ENCODE peak calls at places on chromosome 1, in six cellular contexts. One of them, this sample, is unnamed.
A peak's percentile ranks its signal among the peaks of the same experiment; 100 is the strongest.

GRCh38 chr1:2525896-2526823 is at the start of gene PANK4:
- DNase-seq in OCI-LY7: peak; percentile 96
- DNase-seq in heart left ventricle: peak; percentile 97
- DNase-seq in sigmoid colon: peak; percentile 96
- DNase-seq in IMR-90: peak; percentile 93
- DNase-seq in right lobe of liver: peak; percentile 95
- DNase-seq in this sample: peak; percentile 84

GRCh38 chr1:199723557-199723956 is 304.0 kb upstream of the NR5A2 start:
- DNase-seq in OCI-LY7: no peak
- DNase-seq in heart left ventricle: no peak
- DNase-seq in sigmoid colon: no peak
- DNase-seq in IMR-90: peak; percentile 18
- DNase-seq in right lobe of liver: no peak
- DNase-seq in this sample: no peak

GRCh38 chr1:231383159-231383855 is 38.8 kb downstream of the EGLN1 start:
- DNase-seq in OCI-LY7: no peak
- DNase-seq in heart left ventricle: no peak
- DNase-seq in sigmoid colon: no peak
- DNase-seq in IMR-90: no peak
- DNase-seq in right lobe of liver: no peak
- DNase-seq in this sample: no peak

GRCh38 chr1:8015809-8016165 is 10.3 kb downstream of the ERRFI1 start:
- DNase-seq in OCI-LY7: no peak
- DNase-seq in heart left ventricle: no peak
- DNase-seq in sigmoid colon: peak; percentile 79
- DNase-seq in IMR-90: no peak
- DNase-seq in right lobe of liver: no peak
- DNase-seq in this sample: no peak

GRCh38 chr1:232110281-232111090 is 483.9 kb downstream of the DISC1 start:
- DNase-seq in OCI-LY7: no peak
- DNase-seq in heart left ventricle: peak; percentile 54
- DNase-seq in sigmoid colon: no peak
- DNase-seq in IMR-90: peak; percentile 81
- DNase-seq in right lobe of liver: no peak
- DNase-seq in this sample: no peak

GRCh38 chr1:50633465-50633864 is 210.2 kb upstream of the DMRTA2 start:
- DNase-seq in OCI-LY7: no peak
- DNase-seq in heart left ventricle: no peak
- DNase-seq in sigmoid colon: no peak
- DNase-seq in IMR-90: no peak
- DNase-seq in right lobe of liver: no peak
- DNase-seq in this sample: no peak

GRCh38 chr1:4616831-4617465 is 37.5 kb upstream of the AJAP1 start:
- DNase-seq in OCI-LY7: no peak
- DNase-seq in heart left ventricle: no peak
- DNase-seq in sigmoid colon: peak; percentile 48
- DNase-seq in IMR-90: no peak
- DNase-seq in right lobe of liver: peak; percentile 42
- DNase-seq in this sample: no peak

GRCh38 chr1:154749078-154749760 is 120.9 kb downstream of the KCNN3 start:
- DNase-seq in OCI-LY7: peak; percentile 23
- DNase-seq in heart left ventricle: no peak
- DNase-seq in sigmoid colon: no peak
- DNase-seq in IMR-90: peak; percentile 23
- DNase-seq in right lobe of liver: no peak
- DNase-seq in this sample: no peak

GRCh38 chr1:235601087-235601486 is 48.5 kb downstream of the GNG4 start:
- DNase-seq in OCI-LY7: peak; percentile 35
- DNase-seq in heart left ventricle: no peak
- DNase-seq in sigmoid colon: no peak
- DNase-seq in IMR-90: no peak
- DNase-seq in right lobe of liver: peak; percentile 46
- DNase-seq in this sample: no peak

GRCh38 chr1:109240158-109241152 is 8.9 kb upstream of the CELSR2 start:
- DNase-seq in OCI-LY7: peak; percentile 37
- DNase-seq in heart left ventricle: peak; percentile 90
- DNase-seq in sigmoid colon: peak; percentile 84
- DNase-seq in IMR-90: peak; percentile 71
- DNase-seq in right lobe of liver: no peak
- DNase-seq in this sample: no peak

GRCh38 chr1:113403065-113403464 is 12.8 kb downstream of the MAGI3 start:
- DNase-seq in OCI-LY7: no peak
- DNase-seq in heart left ventricle: no peak
- DNase-seq in sigmoid colon: no peak
- DNase-seq in IMR-90: no peak
- DNase-seq in right lobe of liver: no peak
- DNase-seq in this sample: no peak

GRCh38 chr1:98048234-98048633 is 127.4 kb upstream of the DPYD start:
- DNase-seq in OCI-LY7: peak; percentile 1
- DNase-seq in heart left ventricle: peak; percentile 85
- DNase-seq in sigmoid colon: peak; percentile 86
- DNase-seq in IMR-90: peak; percentile 92
- DNase-seq in right lobe of liver: peak; percentile 85
- DNase-seq in this sample: peak; percentile 67

GRCh38 chr1:8754993-8755392 is 62.4 kb downstream of the RERE start:
- DNase-seq in OCI-LY7: peak; percentile 26
- DNase-seq in heart left ventricle: no peak
- DNase-seq in sigmoid colon: no peak
- DNase-seq in IMR-90: no peak
- DNase-seq in right lobe of liver: no peak
- DNase-seq in this sample: no peak

GRCh38 chr1:78275456-78275855 is 215.3 kb upstream of the PTGFR start:
- DNase-seq in OCI-LY7: no peak
- DNase-seq in heart left ventricle: no peak
- DNase-seq in sigmoid colon: no peak
- DNase-seq in IMR-90: peak; percentile 47
- DNase-seq in right lobe of liver: no peak
- DNase-seq in this sample: no peak

GRCh38 chr1:205204552-205204951 is 7.0 kb downstream of the DSTYK start:
- DNase-seq in OCI-LY7: no peak
- DNase-seq in heart left ventricle: no peak
- DNase-seq in sigmoid colon: no peak
- DNase-seq in IMR-90: peak; percentile 54
- DNase-seq in right lobe of liver: no peak
- DNase-seq in this sample: no peak
- H3K27ac ChIP-seq in OCI-LY7: no peak overlapping the region
- H3K27ac ChIP-seq in heart left ventricle: no peak overlapping the region
- H3K27ac ChIP-seq in sigmoid colon: no peak overlapping the region
- H3K27ac ChIP-seq in IMR-90: no peak overlapping the region
- H3K27ac ChIP-seq in right lobe of liver: no peak overlapping the region
- H3K27ac ChIP-seq in this sample: no peak overlapping the region

DNA sequence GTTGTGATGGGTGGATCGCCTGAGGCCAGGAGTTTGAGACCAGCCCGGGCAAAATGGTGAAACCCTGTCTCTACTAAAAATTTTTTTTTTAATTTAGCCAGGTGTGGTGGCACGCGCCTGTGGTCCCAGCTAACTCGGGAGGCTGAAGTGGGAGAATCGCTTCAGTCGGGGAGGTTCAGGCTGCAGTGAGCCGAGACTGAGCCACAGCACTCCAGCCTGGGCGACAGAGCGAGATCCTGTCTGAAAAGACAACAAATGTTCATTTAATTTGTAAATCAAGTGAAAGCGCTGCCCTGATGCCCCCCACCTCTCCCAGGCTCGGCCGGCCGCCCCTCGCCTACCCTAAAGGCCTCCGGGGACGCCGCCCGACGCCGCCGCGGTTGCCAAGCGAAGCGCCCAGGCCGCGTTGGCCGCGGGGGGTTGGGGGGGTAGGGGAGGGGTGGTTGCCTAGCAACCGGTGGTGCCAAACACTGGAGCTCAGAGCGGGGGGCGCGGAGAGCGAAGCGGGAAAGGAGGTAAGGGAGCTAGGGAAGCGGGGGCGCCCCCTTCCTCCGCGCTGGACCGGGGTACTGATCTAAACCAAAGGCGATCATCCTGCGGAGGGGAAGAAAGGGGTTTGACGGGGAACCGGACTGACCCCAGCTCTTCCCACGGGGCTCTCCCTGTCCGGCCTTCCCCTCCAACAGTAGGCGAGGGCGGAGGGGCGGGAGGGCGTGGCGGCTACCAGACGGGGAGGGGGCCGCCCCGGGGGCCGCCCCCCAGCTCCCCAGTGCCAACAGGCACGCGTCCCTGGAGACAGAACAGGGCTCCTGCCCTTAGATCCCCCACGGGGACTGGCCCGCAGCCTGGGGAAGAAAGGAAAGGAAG is at the start of gene TEKT2:
- DNase-seq in OCI-LY7: no peak
- DNase-seq in heart left ventricle: no peak
- DNase-seq in sigmoid colon: peak; percentile 69
- DNase-seq in IMR-90: no peak
- DNase-seq in right lobe of liver: no peak
- DNase-seq in this sample: no peak
- H3K27ac ChIP-seq in OCI-LY7: no peak within 1 kb of the TSS
- H3K27ac ChIP-seq in heart left ventricle: no peak within 1 kb of the TSS
- H3K27ac ChIP-seq in sigmoid colon: no peak within 1 kb of the TSS
- H3K27ac ChIP-seq in IMR-90: no peak within 1 kb of the TSS
- H3K27ac ChIP-seq in right lobe of liver: no peak within 1 kb of the TSS
- H3K27ac ChIP-seq in this sample: peak within 1 kb of the TSS; percentile 61

GRCh38 chr1:19456915-19457554 is 28.3 kb downstream of the CAPZB start:
- DNase-seq in OCI-LY7: no peak
- DNase-seq in heart left ventricle: no peak
- DNase-seq in sigmoid colon: no peak
- DNase-seq in IMR-90: peak; percentile 41
- DNase-seq in right lobe of liver: no peak
- DNase-seq in this sample: no peak
- H3K27ac ChIP-seq in OCI-LY7: no peak overlapping the region
- H3K27ac ChIP-seq in heart left ventricle: peak overlapping the region; percentile 2
- H3K27ac ChIP-seq in sigmoid colon: peak overlapping the region; percentile 88
- H3K27ac ChIP-seq in IMR-90: no peak overlapping the region
- H3K27ac ChIP-seq in right lobe of liver: no peak overlapping the region
- H3K27ac ChIP-seq in this sample: no peak overlapping the region

GRCh38 chr1:111475706-111476105 is 1.9 kb downstream of the C1orf162 start:
- DNase-seq in OCI-LY7: no peak
- DNase-seq in heart left ventricle: no peak
- DNase-seq in sigmoid colon: no peak
- DNase-seq in IMR-90: no peak
- DNase-seq in right lobe of liver: no peak
- DNase-seq in this sample: no peak
- H3K27ac ChIP-seq in OCI-LY7: no peak overlapping the region
- H3K27ac ChIP-seq in heart left ventricle: peak overlapping the region; percentile 1
- H3K27ac ChIP-seq in sigmoid colon: no peak overlapping the region
- H3K27ac ChIP-seq in IMR-90: no peak overlapping the region
- H3K27ac ChIP-seq in right lobe of liver: no peak overlapping the region
- H3K27ac ChIP-seq in this sample: no peak overlapping the region

GRCh38 chr1:236685917-236686814 is at the start of gene ACTN2:
- DNase-seq in OCI-LY7: no peak
- DNase-seq in heart left ventricle: peak; percentile 87
- DNase-seq in sigmoid colon: peak; percentile 76
- DNase-seq in IMR-90: no peak
- DNase-seq in right lobe of liver: peak; percentile 57
- DNase-seq in this sample: peak; percentile 40

GRCh38 chr1:236687273-236687672 is 974 bp downstream of the ACTN2 start:
- DNase-seq in OCI-LY7: no peak
- DNase-seq in heart left ventricle: no peak
- DNase-seq in sigmoid colon: no peak
- DNase-seq in IMR-90: no peak
- DNase-seq in right lobe of liver: no peak
- DNase-seq in this sample: no peak

GRCh38 chr1:236685205-236685916 is 938 bp upstream of the ACTN2 start:
- DNase-seq in OCI-LY7: no peak
- DNase-seq in heart left ventricle: no peak
- DNase-seq in sigmoid colon: no peak
- DNase-seq in IMR-90: no peak
- DNase-seq in right lobe of liver: no peak
- DNase-seq in this sample: no peak

GRCh38 chr1:236688705-236689104 is 2.4 kb downstream of the ACTN2 start:
- DNase-seq in OCI-LY7: no peak
- DNase-seq in heart left ventricle: no peak
- DNase-seq in sigmoid colon: no peak
- DNase-seq in IMR-90: no peak
- DNase-seq in right lobe of liver: no peak
- DNase-seq in this sample: no peak

DNA sequence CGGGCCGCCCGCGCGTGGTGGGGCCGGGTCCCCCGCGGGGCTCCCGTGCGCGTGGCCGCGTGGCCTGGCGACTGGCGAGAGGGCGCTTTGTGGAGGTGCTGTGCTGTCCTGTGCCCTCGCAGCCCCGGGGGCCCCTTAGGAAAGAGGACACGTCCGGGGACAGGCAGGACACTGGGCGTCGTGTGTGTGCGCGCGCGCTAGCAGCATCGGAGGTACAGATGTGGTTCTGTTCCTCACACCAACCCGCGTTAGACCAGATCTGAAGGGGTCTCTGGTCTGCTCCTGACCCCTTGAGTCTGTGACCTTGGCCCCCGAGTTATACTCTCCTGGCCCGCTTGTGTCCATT is 489 bp downstream of the ACTN2 start:
- DNase-seq in OCI-LY7: no peak
- DNase-seq in heart left ventricle: peak; percentile 65
- DNase-seq in sigmoid colon: no peak
- DNase-seq in IMR-90: no peak
- DNase-seq in right lobe of liver: no peak
- DNase-seq in this sample: no peak
- H3K27ac ChIP-seq in OCI-LY7: no peak overlapping the region
- H3K27ac ChIP-seq in heart left ventricle: peak overlapping the region; percentile 100
- H3K27ac ChIP-seq in sigmoid colon: no peak overlapping the region
- H3K27ac ChIP-seq in IMR-90: no peak overlapping the region
- H3K27ac ChIP-seq in right lobe of liver: no peak overlapping the region
- H3K27ac ChIP-seq in this sample: peak overlapping the region; percentile 54

This sample was measured in substantia nigra.